ENCODE peak calls at places on chromosomes 13 and 19, in five cellular contexts. S, N, W, Z and T are unnamed samples.

GRCh38 chr19:17339088-17339741 is 1.9 kb downstream of the GTPBP3 start:
- DNase-seq in S (no peak), N (no peak), W (peak; percentile 36), Z (no peak), T (no peak)

GRCh38 chr13:73000027-73000674 is 58.7 kb upstream of the KLF5 start:
- DNase-seq in S (peak; percentile 25), N (no peak), W (no peak), Z (no peak), T (no peak)

GRCh38 chr13:109773786-109774185 is 12.6 kb downstream of the IRS2 start:
- DNase-seq in S (no peak), N (no peak), W (no peak), Z (no peak), T (no peak)

GRCh38 chr19:7850429-7850819 is 20.4 kb downstream of the EVI5L start:
- DNase-seq in S (no peak), N (no peak), W (no peak), Z (no peak), T (no peak)

GRCh38 chr19:36111200-36111539 is 227 bp downstream of the OVOL3 start:
- DNase-seq in S (no peak), N (no peak), W (no peak), Z (no peak), T (no peak)

GRCh38 chr19:43224855-43225253 is 19.4 kb upstream of the PSG4 start:
- DNase-seq in S (peak; percentile 14), N (no peak), W (no peak), Z (no peak), T (no peak)

GRCh38 chr13:84481958-84482357 is 599.7 kb upstream of the SLITRK1 start:
- DNase-seq in S (peak; percentile 73), N (no peak), W (no peak), Z (no peak), T (no peak)

GRCh38 chr13:31528758-31529157 is 210.6 kb upstream of the RXFP2 start:
- DNase-seq in S (no peak), N (no peak), W (no peak), Z (no peak), T (no peak)

GRCh38 chr19:12230751-12231733 is 63.6 kb downstream of the ZNF44 start:
- DNase-seq in S (no peak), N (no peak), W (no peak), Z (no peak), T (no peak)

GRCh38 chr13:97574926-97575325 is 141.0 kb downstream of the RAP2A start:
- DNase-seq in S (peak; percentile 39), N (peak; percentile 17), W (peak; percentile 17), Z (no peak), T (no peak)

GRCh38 chr19:29075149-29075548 is 137.8 kb downstream of the UQCRFS1 start:
- DNase-seq in S (no peak), N (no peak), W (no peak), Z (no peak), T (no peak)

GRCh38 chr19:45670670-45671453 is 2.8 kb downstream of the GIPR start:
- DNase-seq in S (peak; percentile 88), N (peak; percentile 83), W (peak; percentile 93), Z (peak; percentile 71), T (peak; percentile 40)

GRCh38 chr19:8355631-8356402 is 8.1 kb upstream of the ANGPTL4 start:
- DNase-seq in S (peak; percentile 99), N (peak; percentile 85), W (peak; percentile 69), Z (no peak), T (no peak)

GRCh38 chr19:345320-345879 is 804 bp upstream of the MIER2 start:
- DNase-seq in S (no peak), N (no peak), W (no peak), Z (no peak), T (no peak)

GRCh38 chr13:97342936-97343335 is 91.0 kb upstream of the RAP2A start:
- DNase-seq in S (no peak), N (no peak), W (no peak), Z (no peak), T (no peak)